ENCODE peak calls at places on chromosomes 16 and 17, in seven cellular contexts. One of them, this sample, is unnamed. For H3K27me3, the result is how much of the 10 kb centered on the place peaks cover.

GRCh38 chr16:63981639-63982038 is 1140.2 kb downstream of the CDH11 start:
- DNase-seq in gastrocnemius medialis: no peak
- DNase-seq in CD8-positive, alpha-beta T cell: no peak
- DNase-seq in body of pancreas: no peak
- DNase-seq in dorsolateral prefrontal cortex: no peak
- DNase-seq in ascending aorta: no peak
- DNase-seq in naive thymus-derived CD4-positive, alpha-beta T cell: no peak
- DNase-seq in this sample: no peak

GRCh38 chr17:59746849-59747445 is 39.5 kb downstream of the VMP1 start:
- DNase-seq in gastrocnemius medialis: no peak
- DNase-seq in CD8-positive, alpha-beta T cell: no peak
- DNase-seq in body of pancreas: no peak
- DNase-seq in dorsolateral prefrontal cortex: no peak
- DNase-seq in ascending aorta: no peak
- DNase-seq in naive thymus-derived CD4-positive, alpha-beta T cell: no peak
- DNase-seq in this sample: peak

GRCh38 chr17:35254107-35254802 is 11.4 kb downstream of the SLFN5 start:
- DNase-seq in gastrocnemius medialis: peak
- DNase-seq in CD8-positive, alpha-beta T cell: no peak
- DNase-seq in body of pancreas: peak
- DNase-seq in dorsolateral prefrontal cortex: no peak
- DNase-seq in ascending aorta: peak
- DNase-seq in naive thymus-derived CD4-positive, alpha-beta T cell: no peak
- DNase-seq in this sample: peak

GRCh38 chr16:22372882-22373661 is 1.3 kb downstream of the CDR2 start:
- DNase-seq in gastrocnemius medialis: no peak
- DNase-seq in CD8-positive, alpha-beta T cell: peak
- DNase-seq in body of pancreas: no peak
- DNase-seq in dorsolateral prefrontal cortex: no peak
- DNase-seq in ascending aorta: no peak
- DNase-seq in naive thymus-derived CD4-positive, alpha-beta T cell: no peak
- DNase-seq in this sample: peak

GRCh38 chr16:68040506-68041288 is 17.6 kb downstream of the DUS2 start:
- DNase-seq in gastrocnemius medialis: peak
- DNase-seq in CD8-positive, alpha-beta T cell: peak
- DNase-seq in body of pancreas: peak
- DNase-seq in dorsolateral prefrontal cortex: peak
- DNase-seq in ascending aorta: peak
- DNase-seq in naive thymus-derived CD4-positive, alpha-beta T cell: peak
- DNase-seq in this sample: peak

GRCh38 chr17:40461036-40461721 is 17.9 kb downstream of the IGFBP4 start:
- DNase-seq in gastrocnemius medialis: no peak
- DNase-seq in CD8-positive, alpha-beta T cell: no peak
- DNase-seq in body of pancreas: no peak
- DNase-seq in dorsolateral prefrontal cortex: no peak
- DNase-seq in ascending aorta: no peak
- DNase-seq in naive thymus-derived CD4-positive, alpha-beta T cell: no peak
- DNase-seq in this sample: peak

GRCh38 chr16:50778284-50779163 is 36.6 kb downstream of the CYLD start:
- DNase-seq in gastrocnemius medialis: no peak
- DNase-seq in CD8-positive, alpha-beta T cell: no peak
- DNase-seq in body of pancreas: no peak
- DNase-seq in dorsolateral prefrontal cortex: no peak
- DNase-seq in ascending aorta: no peak
- DNase-seq in naive thymus-derived CD4-positive, alpha-beta T cell: no peak
- DNase-seq in this sample: no peak

GRCh38 chr17:7355053-7355452 is at the start of gene TMEM95:
- DNase-seq in gastrocnemius medialis: no peak
- DNase-seq in CD8-positive, alpha-beta T cell: no peak
- DNase-seq in body of pancreas: no peak
- DNase-seq in dorsolateral prefrontal cortex: peak
- DNase-seq in ascending aorta: no peak
- DNase-seq in naive thymus-derived CD4-positive, alpha-beta T cell: no peak
- DNase-seq in this sample: no peak

GRCh38 chr17:65984299-65984698 is 207.6 kb downstream of the CEP112 start:
- DNase-seq in gastrocnemius medialis: no peak
- DNase-seq in CD8-positive, alpha-beta T cell: no peak
- DNase-seq in body of pancreas: no peak
- DNase-seq in dorsolateral prefrontal cortex: no peak
- DNase-seq in ascending aorta: no peak
- DNase-seq in naive thymus-derived CD4-positive, alpha-beta T cell: no peak
- DNase-seq in this sample: no peak

GRCh38 chr16:3879258-3879886 is 1.1 kb downstream of the CREBBP start:
- DNase-seq in gastrocnemius medialis: no peak
- DNase-seq in CD8-positive, alpha-beta T cell: no peak
- DNase-seq in body of pancreas: peak
- DNase-seq in dorsolateral prefrontal cortex: no peak
- DNase-seq in ascending aorta: peak
- DNase-seq in naive thymus-derived CD4-positive, alpha-beta T cell: no peak
- DNase-seq in this sample: peak

GRCh38 chr16:28280881-28281836 is 11.2 kb upstream of the SBK1 start:
- DNase-seq in gastrocnemius medialis: no peak
- DNase-seq in CD8-positive, alpha-beta T cell: no peak
- DNase-seq in body of pancreas: no peak
- DNase-seq in dorsolateral prefrontal cortex: no peak
- DNase-seq in ascending aorta: no peak
- DNase-seq in naive thymus-derived CD4-positive, alpha-beta T cell: no peak
- DNase-seq in this sample: no peak

DNA sequence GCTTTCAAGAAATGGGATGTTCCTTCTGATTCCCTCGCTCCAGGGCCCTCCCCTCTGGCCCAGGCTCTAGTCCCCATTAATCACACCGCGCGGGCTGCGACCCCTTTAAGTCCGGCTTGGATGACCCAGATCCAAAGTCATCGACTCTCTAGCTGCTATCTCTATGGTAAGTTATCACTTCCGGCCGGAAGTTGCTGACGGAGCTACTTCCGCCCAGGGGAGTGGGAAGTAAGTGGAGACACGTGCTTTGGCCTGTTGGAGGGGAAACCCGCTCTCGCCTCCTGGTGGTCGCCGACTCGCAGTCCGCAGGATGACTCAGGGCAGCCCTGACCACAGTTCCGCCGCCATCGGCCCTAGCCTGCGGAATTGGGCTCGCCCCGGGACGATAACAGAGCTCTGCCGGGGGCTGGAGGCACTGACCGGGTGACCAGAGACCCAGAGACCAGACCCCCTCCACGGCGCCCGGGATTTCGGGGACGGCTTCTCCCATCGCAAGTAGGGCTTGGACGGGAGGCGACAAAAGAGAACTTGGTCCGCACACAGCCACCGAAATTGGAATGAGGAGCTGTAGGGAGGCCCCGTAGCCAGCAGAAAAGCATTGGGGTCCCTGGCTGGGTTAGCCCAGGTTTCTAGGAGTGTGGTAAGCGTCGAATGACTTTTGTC is 52.2 kb upstream of the SEC14L1 start:
- DNase-seq in gastrocnemius medialis: peak
- DNase-seq in CD8-positive, alpha-beta T cell: peak
- DNase-seq in body of pancreas: peak
- DNase-seq in dorsolateral prefrontal cortex: peak
- DNase-seq in ascending aorta: peak
- DNase-seq in naive thymus-derived CD4-positive, alpha-beta T cell: peak
- DNase-seq in this sample: peak
- H3K27me3 ChIP-seq in gastrocnemius medialis: under half
- H3K27me3 ChIP-seq in CD8-positive, alpha-beta T cell: under half
- H3K27me3 ChIP-seq in body of pancreas: under half
- H3K27me3 ChIP-seq in dorsolateral prefrontal cortex: under half
- H3K27me3 ChIP-seq in ascending aorta: under half
- H3K27me3 ChIP-seq in naive thymus-derived CD4-positive, alpha-beta T cell: under half
- H3K27me3 ChIP-seq in this sample: under half

GRCh38 chr17:29571486-29571882 is 3.0 kb downstream of the TP53I13 start:
- DNase-seq in gastrocnemius medialis: peak
- DNase-seq in CD8-positive, alpha-beta T cell: no peak
- DNase-seq in body of pancreas: no peak
- DNase-seq in dorsolateral prefrontal cortex: no peak
- DNase-seq in ascending aorta: no peak
- DNase-seq in naive thymus-derived CD4-positive, alpha-beta T cell: no peak
- DNase-seq in this sample: no peak
- H3K27ac ChIP-seq in gastrocnemius medialis: no peak
- H3K27ac ChIP-seq in CD8-positive, alpha-beta T cell: no peak
- H3K27ac ChIP-seq in body of pancreas: no peak
- H3K27ac ChIP-seq in dorsolateral prefrontal cortex: peak
- H3K27ac ChIP-seq in ascending aorta: peak
- H3K27ac ChIP-seq in naive thymus-derived CD4-positive, alpha-beta T cell: no peak
- H3K27ac ChIP-seq in this sample: no peak

DNA sequence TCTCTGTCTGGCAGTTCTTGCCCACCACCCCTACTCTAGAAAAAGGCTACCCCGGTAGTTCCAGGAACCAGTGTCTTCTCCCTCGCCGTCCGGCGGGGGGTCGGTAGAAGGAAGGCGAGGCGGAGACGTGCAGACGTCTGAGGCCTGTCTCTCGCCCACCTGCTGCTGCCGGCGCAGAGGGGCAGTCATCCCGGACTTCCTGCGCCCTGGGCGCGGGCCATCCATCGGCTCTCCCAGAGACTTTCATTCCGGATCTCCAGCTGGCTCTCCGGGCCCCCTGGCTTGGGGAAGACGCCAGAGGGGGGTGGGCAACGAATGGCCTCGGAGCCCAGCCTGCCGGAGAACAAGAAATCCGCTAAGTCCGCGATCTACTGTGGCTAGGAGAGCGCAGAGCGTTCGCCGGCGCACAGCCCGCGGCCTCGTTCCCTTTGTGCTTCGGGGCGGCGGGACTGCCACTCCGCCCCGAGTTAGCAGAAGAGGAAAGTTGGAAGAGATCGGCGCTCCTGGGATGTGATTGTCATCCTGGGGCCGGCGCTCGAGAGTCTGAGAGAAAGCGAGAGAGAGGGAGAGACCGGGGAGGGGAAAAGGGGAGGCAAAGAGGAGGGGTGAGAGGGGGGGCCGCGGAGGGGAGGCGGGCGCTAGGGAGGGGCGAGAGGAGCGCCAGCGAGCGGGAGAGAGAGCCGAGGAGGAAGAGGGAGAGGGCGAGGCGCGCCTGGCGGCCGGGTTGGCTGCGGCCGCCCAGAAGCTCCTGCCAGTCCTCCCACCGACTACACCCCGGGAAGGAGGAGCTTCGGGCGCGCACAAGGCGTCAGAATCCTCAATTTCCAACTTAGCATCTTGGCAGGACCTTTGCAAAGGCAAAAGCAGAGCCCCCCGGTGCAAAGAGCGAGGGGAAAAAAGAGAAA is at the start of gene IRX5:
- DNase-seq in gastrocnemius medialis: peak
- DNase-seq in CD8-positive, alpha-beta T cell: no peak
- DNase-seq in body of pancreas: peak
- DNase-seq in dorsolateral prefrontal cortex: peak
- DNase-seq in ascending aorta: peak
- DNase-seq in naive thymus-derived CD4-positive, alpha-beta T cell: no peak
- DNase-seq in this sample: peak
- H3K27me3 ChIP-seq in gastrocnemius medialis: half or more
- H3K27me3 ChIP-seq in CD8-positive, alpha-beta T cell: half or more
- H3K27me3 ChIP-seq in body of pancreas: under half
- H3K27me3 ChIP-seq in dorsolateral prefrontal cortex: half or more
- H3K27me3 ChIP-seq in ascending aorta: under half
- H3K27me3 ChIP-seq in naive thymus-derived CD4-positive, alpha-beta T cell: under half
- H3K27me3 ChIP-seq in this sample: half or more

DNA sequence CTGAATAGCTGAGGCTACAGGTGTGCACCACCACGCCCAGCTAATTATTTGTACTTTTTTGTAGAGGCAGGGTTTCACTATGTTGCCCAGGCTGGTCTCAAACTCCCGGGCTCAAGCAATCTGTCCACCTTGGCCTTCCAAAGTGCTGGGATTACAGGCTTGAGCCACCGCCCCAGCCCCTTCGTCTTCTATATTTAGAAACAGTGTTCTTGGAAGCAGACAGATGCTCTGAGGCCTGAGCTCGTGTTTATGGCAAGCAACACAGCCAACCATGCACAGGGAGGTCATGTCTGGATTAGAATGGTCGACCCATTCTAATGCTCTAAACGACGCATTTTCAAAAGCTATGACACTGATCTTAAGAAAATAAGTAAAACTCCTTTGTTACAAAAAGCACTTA is 16.6 kb downstream of the TMEM204 start:
- DNase-seq in gastrocnemius medialis: peak
- DNase-seq in CD8-positive, alpha-beta T cell: no peak
- DNase-seq in body of pancreas: no peak
- DNase-seq in dorsolateral prefrontal cortex: no peak
- DNase-seq in ascending aorta: no peak
- DNase-seq in naive thymus-derived CD4-positive, alpha-beta T cell: no peak
- DNase-seq in this sample: no peak
- H3K27ac ChIP-seq in gastrocnemius medialis: peak
- H3K27ac ChIP-seq in CD8-positive, alpha-beta T cell: no peak
- H3K27ac ChIP-seq in body of pancreas: no peak
- H3K27ac ChIP-seq in dorsolateral prefrontal cortex: no peak
- H3K27ac ChIP-seq in ascending aorta: peak
- H3K27ac ChIP-seq in naive thymus-derived CD4-positive, alpha-beta T cell: no peak
- H3K27ac ChIP-seq in this sample: no peak

DNA sequence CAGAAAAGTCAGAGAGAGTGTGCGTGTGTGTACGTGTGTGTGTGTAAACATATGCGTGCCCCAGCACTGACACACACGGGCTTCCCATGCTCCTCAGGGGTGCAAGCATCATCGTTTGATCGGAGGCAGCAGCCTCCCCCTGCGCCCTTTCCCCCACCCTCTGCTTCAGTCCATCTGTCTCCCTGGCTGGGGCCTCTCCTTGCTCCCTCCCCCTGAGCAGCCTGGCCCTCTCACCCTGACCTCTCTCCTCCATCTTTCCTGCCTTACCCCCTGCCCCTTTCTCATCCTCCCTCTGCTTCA is 4.4 kb downstream of the STX1B start:
- DNase-seq in gastrocnemius medialis: no peak
- DNase-seq in CD8-positive, alpha-beta T cell: no peak
- DNase-seq in body of pancreas: no peak
- DNase-seq in dorsolateral prefrontal cortex: no peak
- DNase-seq in ascending aorta: no peak
- DNase-seq in naive thymus-derived CD4-positive, alpha-beta T cell: no peak
- DNase-seq in this sample: no peak
- H3K27me3 ChIP-seq in gastrocnemius medialis: under half
- H3K27me3 ChIP-seq in CD8-positive, alpha-beta T cell: under half
- H3K27me3 ChIP-seq in body of pancreas: under half
- H3K27me3 ChIP-seq in dorsolateral prefrontal cortex: under half
- H3K27me3 ChIP-seq in ascending aorta: under half
- H3K27me3 ChIP-seq in naive thymus-derived CD4-positive, alpha-beta T cell: under half
- H3K27me3 ChIP-seq in this sample: under half

GRCh38 chr16:15404792-15405191 is 9.2 kb downstream of the MPV17L start:
- DNase-seq in gastrocnemius medialis: peak
- DNase-seq in CD8-positive, alpha-beta T cell: no peak
- DNase-seq in body of pancreas: no peak
- DNase-seq in dorsolateral prefrontal cortex: no peak
- DNase-seq in ascending aorta: peak
- DNase-seq in naive thymus-derived CD4-positive, alpha-beta T cell: no peak
- DNase-seq in this sample: no peak
- H3K27ac ChIP-seq in gastrocnemius medialis: peak
- H3K27ac ChIP-seq in CD8-positive, alpha-beta T cell: no peak
- H3K27ac ChIP-seq in body of pancreas: no peak
- H3K27ac ChIP-seq in dorsolateral prefrontal cortex: peak
- H3K27ac ChIP-seq in ascending aorta: no peak
- H3K27ac ChIP-seq in naive thymus-derived CD4-positive, alpha-beta T cell: no peak
- H3K27ac ChIP-seq in this sample: no peak

This sample was measured in PC-3.